ENCODE peak calls at places on chromosomes 3 and 15, in six cellular contexts. One of them, this sample, is unnamed.

GRCh38 chr3:129016366-129016724 is 15.2 kb downstream of the EFCC1 start:
- DNase-seq in activated CD8-positive, alpha-beta memory T cell treated with anti-CD3 and anti-CD28 coated beads, Interleukin-2, amount 10 ng/mL, durations not matched to agents 7 days and 5 days: peak
- DNase-seq in effector memory CD4-positive, alpha-beta T cell: peak
- DNase-seq in GM10248: peak
- DNase-seq in AG20443: no peak
- DNase-seq in NCI-H1092: peak
- DNase-seq in this sample: no peak

GRCh38 chr3:41272667-41273066 is 73.4 kb downstream of the CTNNB1 start:
- DNase-seq in activated CD8-positive, alpha-beta memory T cell treated with anti-CD3 and anti-CD28 coated beads, Interleukin-2, amount 10 ng/mL, durations not matched to agents 7 days and 5 days: no peak
- DNase-seq in effector memory CD4-positive, alpha-beta T cell: no peak
- DNase-seq in GM10248: no peak
- DNase-seq in AG20443: no peak
- DNase-seq in NCI-H1092: no peak
- DNase-seq in this sample: no peak

GRCh38 chr3:171966533-171967136 is 72.7 kb upstream of the FNDC3B start:
- DNase-seq in activated CD8-positive, alpha-beta memory T cell treated with anti-CD3 and anti-CD28 coated beads, Interleukin-2, amount 10 ng/mL, durations not matched to agents 7 days and 5 days: no peak
- DNase-seq in effector memory CD4-positive, alpha-beta T cell: no peak
- DNase-seq in GM10248: no peak
- DNase-seq in AG20443: peak
- DNase-seq in NCI-H1092: no peak
- DNase-seq in this sample: no peak

GRCh38 chr3:25849641-25850040 is 59.8 kb downstream of the OXSM start:
- DNase-seq in activated CD8-positive, alpha-beta memory T cell treated with anti-CD3 and anti-CD28 coated beads, Interleukin-2, amount 10 ng/mL, durations not matched to agents 7 days and 5 days: no peak
- DNase-seq in effector memory CD4-positive, alpha-beta T cell: no peak
- DNase-seq in GM10248: no peak
- DNase-seq in AG20443: no peak
- DNase-seq in NCI-H1092: no peak
- DNase-seq in this sample: no peak

GRCh38 chr3:194828126-194828525 is 142.4 kb downstream of the FAM43A start:
- DNase-seq in activated CD8-positive, alpha-beta memory T cell treated with anti-CD3 and anti-CD28 coated beads, Interleukin-2, amount 10 ng/mL, durations not matched to agents 7 days and 5 days: no peak
- DNase-seq in effector memory CD4-positive, alpha-beta T cell: no peak
- DNase-seq in GM10248: no peak
- DNase-seq in AG20443: peak
- DNase-seq in NCI-H1092: no peak
- DNase-seq in this sample: no peak

GRCh38 chr3:179929091-179929529 is 107.6 kb downstream of the PEX5L start:
- DNase-seq in activated CD8-positive, alpha-beta memory T cell treated with anti-CD3 and anti-CD28 coated beads, Interleukin-2, amount 10 ng/mL, durations not matched to agents 7 days and 5 days: peak
- DNase-seq in effector memory CD4-positive, alpha-beta T cell: peak
- DNase-seq in GM10248: peak
- DNase-seq in AG20443: peak
- DNase-seq in NCI-H1092: peak
- DNase-seq in this sample: peak

GRCh38 chr3:11200679-11200952 is 46.3 kb downstream of the HRH1 start:
- DNase-seq in activated CD8-positive, alpha-beta memory T cell treated with anti-CD3 and anti-CD28 coated beads, Interleukin-2, amount 10 ng/mL, durations not matched to agents 7 days and 5 days: no peak
- DNase-seq in effector memory CD4-positive, alpha-beta T cell: no peak
- DNase-seq in GM10248: no peak
- DNase-seq in AG20443: no peak
- DNase-seq in NCI-H1092: no peak
- DNase-seq in this sample: no peak

GRCh38 chr3:197205265-197205664 is 93.1 kb downstream of the DLG1 start:
- DNase-seq in activated CD8-positive, alpha-beta memory T cell treated with anti-CD3 and anti-CD28 coated beads, Interleukin-2, amount 10 ng/mL, durations not matched to agents 7 days and 5 days: no peak
- DNase-seq in effector memory CD4-positive, alpha-beta T cell: no peak
- DNase-seq in GM10248: no peak
- DNase-seq in AG20443: no peak
- DNase-seq in NCI-H1092: no peak
- DNase-seq in this sample: no peak

GRCh38 chr3:31230834-31231233 is 301.9 kb upstream of the STT3B start:
- DNase-seq in activated CD8-positive, alpha-beta memory T cell treated with anti-CD3 and anti-CD28 coated beads, Interleukin-2, amount 10 ng/mL, durations not matched to agents 7 days and 5 days: no peak
- DNase-seq in effector memory CD4-positive, alpha-beta T cell: no peak
- DNase-seq in GM10248: no peak
- DNase-seq in AG20443: no peak
- DNase-seq in NCI-H1092: no peak
- DNase-seq in this sample: no peak

GRCh38 chr15:53000412-53000811 is 210.3 kb upstream of the ONECUT1 start:
- DNase-seq in activated CD8-positive, alpha-beta memory T cell treated with anti-CD3 and anti-CD28 coated beads, Interleukin-2, amount 10 ng/mL, durations not matched to agents 7 days and 5 days: no peak
- DNase-seq in effector memory CD4-positive, alpha-beta T cell: no peak
- DNase-seq in GM10248: no peak
- DNase-seq in AG20443: no peak
- DNase-seq in NCI-H1092: no peak
- DNase-seq in this sample: no peak

GRCh38 chr3:139135657-139136056 is 91.0 kb upstream of the PRR23C start:
- DNase-seq in activated CD8-positive, alpha-beta memory T cell treated with anti-CD3 and anti-CD28 coated beads, Interleukin-2, amount 10 ng/mL, durations not matched to agents 7 days and 5 days: no peak
- DNase-seq in effector memory CD4-positive, alpha-beta T cell: no peak
- DNase-seq in GM10248: no peak
- DNase-seq in AG20443: no peak
- DNase-seq in NCI-H1092: no peak
- DNase-seq in this sample: no peak

GRCh38 chr3:49790626-49791411 is 4.5 kb upstream of the IP6K1 start:
- DNase-seq in activated CD8-positive, alpha-beta memory T cell treated with anti-CD3 and anti-CD28 coated beads, Interleukin-2, amount 10 ng/mL, durations not matched to agents 7 days and 5 days: no peak
- DNase-seq in effector memory CD4-positive, alpha-beta T cell: no peak
- DNase-seq in GM10248: no peak
- DNase-seq in AG20443: no peak
- DNase-seq in NCI-H1092: no peak
- DNase-seq in this sample: no peak

GRCh38 chr3:72492240-72492639 is 356.0 kb downstream of the SHQ1 start:
- DNase-seq in activated CD8-positive, alpha-beta memory T cell treated with anti-CD3 and anti-CD28 coated beads, Interleukin-2, amount 10 ng/mL, durations not matched to agents 7 days and 5 days: no peak
- DNase-seq in effector memory CD4-positive, alpha-beta T cell: no peak
- DNase-seq in GM10248: no peak
- DNase-seq in AG20443: peak
- DNase-seq in NCI-H1092: no peak
- DNase-seq in this sample: no peak

GRCh38 chr3:96966181-96966929 is 152.0 kb downstream of the EPHA6 start:
- DNase-seq in activated CD8-positive, alpha-beta memory T cell treated with anti-CD3 and anti-CD28 coated beads, Interleukin-2, amount 10 ng/mL, durations not matched to agents 7 days and 5 days: no peak
- DNase-seq in effector memory CD4-positive, alpha-beta T cell: no peak
- DNase-seq in GM10248: no peak
- DNase-seq in AG20443: no peak
- DNase-seq in NCI-H1092: no peak
- DNase-seq in this sample: no peak

This sample was measured in DMS 273 treated with DMSO at 0.1 percent for 48 hours.